ENCODE peak calls at places on chromosomes 1 and 21, in eight cellular contexts. Z is HT1080; W is A172; B is stimulated activated naive CD8-positive, alpha-beta T cell treated with anti-CD3 and anti-CD28 coated beads, Interleukin-15, Interleukin-2, amounts not matched to agents 100 U/mL and 50 U/mL, for 24 hours; X is Peyer's patch; H is lung; T is pancreas; I is cardiac muscle cell. N is an unnamed sample.

GRCh38 chr1:201085902-201086735 is 26.1 kb downstream of the CACNA1S start:
- DNase-seq in Z (peak; percentile 56), W (peak; percentile 68), B (peak; percentile 57), X (peak; percentile 81), H (peak; percentile 68), T (peak; percentile 84), I (peak; percentile 70), N (peak; percentile 66)

GRCh38 chr1:62823556-62823955 is 39.6 kb downstream of the ATG4C start:
- DNase-seq in Z (no peak), W (no peak), B (no peak), X (no peak), H (no peak), T (no peak), I (no peak), N (no peak)

GRCh38 chr1:192604979-192605620 is 29.5 kb downstream of the RGS1 start:
- DNase-seq in Z (peak; percentile 8), W (peak; percentile 83), B (no peak), X (no peak), H (no peak), T (no peak), I (no peak), N (no peak)

GRCh38 chr1:39926343-39926769 is 24.6 kb upstream of the MYCL start:
- DNase-seq in Z (peak; percentile 45), W (no peak), B (no peak), X (peak; percentile 67), H (no peak), T (no peak), I (no peak), N (no peak)

GRCh38 chr1:196001188-196001587 is 607.1 kb downstream of the KCNT2 start:
- DNase-seq in Z (no peak), W (no peak), B (no peak), X (no peak), H (no peak), T (no peak), I (no peak), N (no peak)

GRCh38 chr1:61452354-61452990 is 272.5 kb downstream of the TM2D1 start:
- DNase-seq in Z (no peak), W (no peak), B (no peak), X (no peak), H (no peak), T (no peak), I (no peak), N (peak; percentile 7)

GRCh38 chr1:174954686-174955669 is 44.8 kb upstream of the CACYBP start:
- DNase-seq in Z (no peak), W (no peak), B (no peak), X (no peak), H (no peak), T (no peak), I (no peak), N (no peak)

GRCh38 chr1:60137406-60137805 is 63.8 kb upstream of the C1orf87 start:
- DNase-seq in Z (no peak), W (no peak), B (no peak), X (no peak), H (no peak), T (no peak), I (no peak), N (no peak)

GRCh38 chr21:38280446-38280845 is 23.7 kb downstream of the KCNJ15 start:
- DNase-seq in Z (no peak), W (no peak), B (no peak), X (no peak), H (no peak), T (no peak), I (no peak), N (no peak)

GRCh38 chr1:57796609-57797008 is 372.7 kb upstream of the DAB1 start:
- DNase-seq in Z (peak; percentile 93), W (peak; percentile 25), B (no peak), X (no peak), H (no peak), T (no peak), I (no peak), N (no peak)